ENCODE peak calls at places on chromosomes 5 and 9, in six cellular contexts. X is left lung; Q is PC-9; T is endothelial cell of umbilical vein; O is kidney; K is CD8-positive, alpha-beta memory T cell. Z is an unnamed sample.
A peak's percentile ranks its signal among the peaks of the same experiment; 100 is the strongest.

GRCh38 chr5:60883229-60883628 is 39.2 kb upstream of the ELOVL7 start:
- DNase-seq in Q (no peak), T (no peak), K (no peak), O (no peak), X (no peak), Z (peak; percentile 5)

GRCh38 chr9:137740311-137740710 is 121.5 kb downstream of the EHMT1 start:
- DNase-seq in K (no peak), O (peak; percentile 59), X (no peak), Q (no peak), T (no peak), Z (no peak)

GRCh38 chr5:162067651-162068411 is at the start of gene GABRG2:
- DNase-seq in T (no peak), O (no peak), K (no peak), X (no peak), Q (no peak), Z (no peak)

GRCh38 chr5:141674747-141675146 is 7.3 kb downstream of the ARAP3 start:
- DNase-seq in O (no peak), X (no peak), T (no peak), K (no peak), Q (no peak), Z (no peak)

GRCh38 chr5:944992-945685 is 52.5 kb downstream of the TRIP13 start:
- DNase-seq in X (no peak), Q (no peak), O (no peak), T (no peak), K (no peak), Z (no peak)

GRCh38 chr5:124908603-124909451 is 162.4 kb upstream of the ZNF608 start:
- DNase-seq in X (no peak), O (no peak), Q (no peak), T (peak; percentile 77), K (no peak), Z (peak; percentile 45)

GRCh38 chr5:38707352-38708324 is 138.2 kb upstream of the OSMR start:
- DNase-seq in T (no peak), Q (no peak), K (no peak), X (no peak), O (no peak), Z (no peak)

GRCh38 chr5:21152611-21153010 is 1164.6 kb upstream of the CDH18 start:
- DNase-seq in T (peak; percentile 97), X (no peak), Q (peak; percentile 44), K (no peak), O (no peak), Z (peak; percentile 95)

GRCh38 chr5:181062631-181063030 is 22.6 kb downstream of the BTNL9 start:
- DNase-seq in X (no peak), T (no peak), O (no peak), K (no peak), Q (no peak), Z (no peak)

GRCh38 chr9:83794051-83794450 is 23.5 kb downstream of the GKAP1 start:
- DNase-seq in X (no peak), Q (no peak), K (no peak), T (no peak), O (no peak), Z (no peak)

GRCh38 chr9:115118471-115119156 is 657 bp upstream of the TNC start:
- DNase-seq in T (peak; percentile 24), K (no peak), X (peak; percentile 76), O (peak; percentile 41), Q (peak; percentile 77), Z (peak; percentile 94)

GRCh38 chr9:115378758-115379157 is 260.8 kb upstream of the TNC start:
- DNase-seq in O (no peak), K (no peak), X (no peak), Q (no peak), T (no peak), Z (no peak)

GRCh38 chr9:38079410-38080105 is 10.5 kb upstream of the SHB start:
- DNase-seq in Q (no peak), K (no peak), T (peak; percentile 82), O (peak; percentile 52), X (no peak), Z (no peak)

GRCh38 chr5:159639590-159639989 is 276.7 kb upstream of the ADRA1B start:
- DNase-seq in Q (no peak), X (no peak), T (no peak), O (no peak), K (no peak), Z (no peak)

GRCh38 chr5:159641371-159642039 is 274.8 kb upstream of the ADRA1B start:
- DNase-seq in K (no peak), T (no peak), Q (no peak), O (no peak), X (peak; percentile 72), Z (no peak)

GRCh38 chr5:159642379-159642778 is 273.9 kb upstream of the ADRA1B start:
- DNase-seq in Q (no peak), T (no peak), X (no peak), K (no peak), O (no peak), Z (no peak)

GRCh38 chr5:159640376-159640775 is 275.9 kb upstream of the ADRA1B start:
- DNase-seq in X (no peak), K (no peak), Q (no peak), T (no peak), O (no peak), Z (no peak)

DNA sequence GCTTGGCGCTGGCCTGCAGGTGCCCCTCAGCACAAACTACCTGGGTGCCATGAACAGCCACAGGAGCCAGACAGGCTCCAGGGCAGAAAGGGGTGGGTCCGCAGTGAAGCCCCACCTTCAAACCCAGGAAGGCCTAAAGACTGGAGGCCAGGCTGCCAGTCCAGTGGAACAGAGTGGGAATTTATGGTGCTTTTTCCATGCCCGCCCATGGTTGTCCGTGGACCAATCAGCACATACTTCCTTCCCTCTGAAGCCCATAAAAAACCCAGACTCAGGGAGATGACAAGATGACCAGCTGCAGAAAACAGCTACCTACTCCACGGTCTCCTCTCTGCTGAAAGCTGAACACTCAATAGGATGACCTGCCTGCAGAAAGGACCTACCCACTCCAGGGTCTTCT is 275.4 kb upstream of the ADRA1B start:
- DNase-seq in X (no peak), Q (no peak), K (no peak), T (no peak), O (no peak), Z (no peak)
- H3K4me1 ChIP-seq in X (no peaks in the 10 kb centered on the region), Q (no peaks in the 10 kb centered on the region), K (no peaks in the 10 kb centered on the region), T (no peaks in the 10 kb centered on the region), O (no peaks in the 10 kb centered on the region), Z (no peaks in the 10 kb centered on the region)

GRCh38 chr5:156411131-156411727 is 84.3 kb downstream of the SGCD start:
- DNase-seq in K (no peak), Q (no peak), T (no peak), O (no peak), X (no peak), Z (no peak)
- H3K27ac ChIP-seq in K (no peak overlapping the region), Q (no peak overlapping the region), T (no peak overlapping the region), O (no peak overlapping the region), X (peak overlapping the region; percentile 50), Z (no peak overlapping the region)

GRCh38 chr5:151029856-151030336 is 9.5 kb downstream of the GPX3 start:
- DNase-seq in X (no peak), K (no peak), Q (no peak), O (no peak), T (no peak), Z (no peak)
- H3K36me3 ChIP-seq in X (peaks cover 100% of the 10 kb centered on the region), K (peaks cover 48% of the 10 kb centered on the region), Q (peaks cover 3% of the 10 kb centered on the region), O (peaks cover 62% of the 10 kb centered on the region), T (peaks cover 5% of the 10 kb centered on the region), Z (peaks cover 32% of the 10 kb centered on the region)

GRCh38 chr5:96654209-96654608 is 8.0 kb upstream of the CAST start:
- DNase-seq in K (no peak), Q (no peak), O (no peak), X (no peak), T (no peak), Z (no peak)
- H3K4me1 ChIP-seq in K (peaks cover 12% of the 10 kb centered on the region), Q (peaks cover 93% of the 10 kb centered on the region), O (no peaks in the 10 kb centered on the region), X (peaks cover 48% of the 10 kb centered on the region), T (peaks cover 15% of the 10 kb centered on the region), Z (peaks cover 61% of the 10 kb centered on the region)

GRCh38 chr5:10528056-10528816 is 35.6 kb upstream of the ANKRD33B start:
- DNase-seq in O (no peak), K (no peak), X (no peak), Q (peak; percentile 57), T (no peak), Z (peak; percentile 73)

GRCh38 chr5:10525124-10525495 is 38.8 kb upstream of the ANKRD33B start:
- DNase-seq in O (no peak), T (no peak), X (no peak), Q (no peak), K (no peak), Z (no peak)

GRCh38 chr5:10528827-10529226 is 35.0 kb upstream of the ANKRD33B start:
- DNase-seq in Q (no peak), X (no peak), T (no peak), O (no peak), K (no peak), Z (no peak)

GRCh38 chr5:10524376-10525123 is 39.3 kb upstream of the ANKRD33B start:
- DNase-seq in O (no peak), K (no peak), X (no peak), T (no peak), Q (no peak), Z (no peak)

DNA sequence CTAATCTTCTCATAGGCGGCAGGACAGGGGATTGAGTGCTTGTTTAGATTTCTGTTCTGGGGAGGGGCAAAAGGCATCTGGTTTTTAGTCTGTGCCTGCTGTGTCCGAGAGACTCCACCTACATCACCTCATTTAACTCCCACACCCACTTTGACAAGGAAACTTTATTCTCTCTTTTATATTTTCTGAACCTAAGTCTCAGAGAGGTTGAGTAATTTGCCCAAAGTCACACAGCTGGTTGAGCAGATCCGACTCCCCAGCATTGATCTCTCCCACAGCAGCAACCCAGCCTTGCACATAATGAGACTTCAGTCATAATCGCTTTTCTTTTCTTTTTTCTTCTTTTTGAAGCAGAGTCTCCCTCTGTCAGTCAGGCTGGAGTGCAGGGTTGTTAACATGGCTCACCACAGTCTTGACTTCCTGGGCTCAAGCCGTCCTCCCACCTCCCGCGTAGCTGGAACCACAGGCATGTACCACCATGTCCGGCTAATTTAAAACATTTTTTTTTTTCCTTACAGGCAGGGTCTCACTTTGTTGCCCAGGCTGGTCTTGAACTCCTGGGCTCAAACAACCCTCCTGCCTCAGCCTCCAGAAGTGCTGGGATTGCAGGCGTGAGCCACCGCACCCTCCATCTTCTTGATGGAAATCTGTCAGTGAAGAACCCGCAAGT is 36.5 kb upstream of the ANKRD33B start:
- DNase-seq in O (no peak), K (no peak), Q (no peak), T (no peak), X (no peak), Z (no peak)
- H3K27ac ChIP-seq in O (no peak overlapping the region), K (no peak overlapping the region), Q (no peak overlapping the region), T (no peak overlapping the region), X (no peak overlapping the region), Z (no peak overlapping the region)

GRCh38 chr9:100307061-100307460 is 45.7 kb downstream of the TEX10 start:
- DNase-seq in Q (no peak), O (no peak), K (no peak), X (no peak), T (no peak), Z (no peak)
- H3K36me3 ChIP-seq in Q (peaks cover 38% of the 10 kb centered on the region), O (peaks cover 1% of the 10 kb centered on the region), K (peaks cover 14% of the 10 kb centered on the region), X (peaks cover 60% of the 10 kb centered on the region), T (peaks cover 12% of the 10 kb centered on the region), Z (peaks cover 18% of the 10 kb centered on the region)

DNA sequence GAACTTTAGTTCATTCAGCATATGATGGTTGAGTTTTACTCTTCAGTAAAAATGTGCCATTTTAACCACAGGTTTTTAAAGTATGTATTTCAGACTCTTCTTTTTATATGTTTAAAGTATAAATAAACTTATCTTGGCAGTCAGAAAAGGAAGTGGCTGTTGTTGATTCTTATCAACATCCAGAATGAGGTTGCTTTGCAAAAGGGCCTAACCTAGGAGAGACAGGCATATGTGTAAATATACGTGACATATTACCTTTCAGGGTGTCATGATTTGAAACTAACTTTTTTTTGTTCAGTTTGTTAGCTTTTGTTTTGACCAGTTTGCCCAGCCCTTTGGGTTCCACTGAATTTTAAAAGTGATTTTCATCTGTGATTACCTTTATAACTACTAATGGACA is 7.4 kb downstream of the SMARCA2 start:
- DNase-seq in T (peak; percentile 56), K (no peak), Q (no peak), O (no peak), X (no peak), Z (no peak)
- H3K4me1 ChIP-seq in T (peaks cover 55% of the 10 kb centered on the region), K (peaks cover 93% of the 10 kb centered on the region), Q (peaks cover 10% of the 10 kb centered on the region), O (peaks cover 28% of the 10 kb centered on the region), X (peaks cover 91% of the 10 kb centered on the region), Z (peaks cover 9% of the 10 kb centered on the region)

Z was measured in mammary epithelial cell.